ENCODE peak calls at places on chromosomes 1 and 21, in nine cellular contexts. H is NCI-H1436; N is GM23248; D is GM13977; E is mesenteric fat pad; Y is stimulated activated CD8-positive, alpha-beta memory T cell treated with anti-CD3 and anti-CD28 coated beads, Interleukin-4, amount 100 ng/mL, for 48 hours; Z is KBM-7; R is progenitor cell of endocrine pancreas; B is naive B cell. J is an unnamed sample.

GRCh38 chr1:109632671-109633346 is 13.2 kb downstream of the AMPD2 start:
- DNase-seq in H (peak), N (no peak), D (no peak), E (no peak), Y (peak), Z (no peak), R (no peak), B (no peak), J (no peak)

GRCh38 chr1:98046031-98046641 is 125.3 kb upstream of the DPYD start:
- DNase-seq in H (no peak), N (peak), D (no peak), E (no peak), Y (peak), Z (no peak), R (no peak), B (no peak), J (no peak)

GRCh38 chr1:156489166-156489934 is 11.2 kb downstream of the MEF2D start:
- DNase-seq in H (peak), N (peak), D (no peak), E (no peak), Y (peak), Z (peak), R (no peak), B (no peak), J (no peak)

GRCh38 chr1:203371288-203371687 is 20.4 kb upstream of the FMOD start:
- DNase-seq in H (no peak), N (no peak), D (no peak), E (no peak), Y (no peak), Z (no peak), R (no peak), B (no peak), J (no peak)

GRCh38 chr1:112395261-112395831 is 668 bp upstream of the CTTNBP2NL start:
- DNase-seq in H (no peak), N (no peak), D (no peak), E (no peak), Y (no peak), Z (no peak), R (no peak), B (no peak), J (no peak)

GRCh38 chr21:44932366-44933181 is 7.3 kb upstream of the SLX9 start:
- DNase-seq in H (no peak), N (peak), D (peak), E (no peak), Y (peak), Z (peak), R (no peak), B (peak), J (no peak)

GRCh38 chr1:230691615-230692014 is 22.3 kb downstream of the AGT start:
- DNase-seq in H (no peak), N (no peak), D (no peak), E (no peak), Y (no peak), Z (no peak), R (no peak), B (no peak), J (no peak)

GRCh38 chr1:108610073-108610472 is 50.2 kb downstream of the EEIG2 start:
- DNase-seq in H (peak), N (no peak), D (no peak), E (no peak), Y (no peak), Z (no peak), R (no peak), B (no peak), J (no peak)

GRCh38 chr1:40281852-40282251 is 23.8 kb downstream of the ZMPSTE24 start:
- DNase-seq in H (no peak), N (no peak), D (no peak), E (no peak), Y (no peak), Z (no peak), R (no peak), B (no peak), J (no peak)

GRCh38 chr1:41394405-41394804 is 33.2 kb downstream of the FOXO6 start:
- DNase-seq in H (no peak), N (no peak), D (no peak), E (no peak), Y (no peak), Z (no peak), R (no peak), B (no peak), J (no peak)

GRCh38 chr1:152153996-152154395 is 5.0 kb downstream of the RPTN start:
- DNase-seq in H (no peak), N (no peak), D (no peak), E (no peak), Y (no peak), Z (no peak), R (no peak), B (no peak), J (no peak)

GRCh38 chr21:15592271-15592860 is 137.4 kb upstream of the USP25 start:
- DNase-seq in H (peak), N (peak), D (peak), E (no peak), Y (no peak), Z (peak), R (no peak), B (peak), J (peak)

GRCh38 chr1:171081220-171081993 is 9.3 kb upstream of the FMO3 start:
- DNase-seq in H (peak), N (peak), D (peak), E (no peak), Y (no peak), Z (peak), R (no peak), B (no peak), J (no peak)

GRCh38 chr1:19375621-19376020 is 63.5 kb downstream of the SLC66A1 start:
- DNase-seq in H (no peak), N (no peak), D (no peak), E (no peak), Y (no peak), Z (no peak), R (no peak), B (no peak), J (no peak)

GRCh38 chr1:230355128-230355527 is 71.0 kb downstream of the PGBD5 start:
- DNase-seq in H (no peak), N (no peak), D (no peak), E (no peak), Y (no peak), Z (no peak), R (no peak), B (no peak), J (no peak)

GRCh38 chr1:65395887-65396612 is 24.4 kb upstream of the LEPR start:
- DNase-seq in H (no peak), N (peak), D (no peak), E (no peak), Y (no peak), Z (no peak), R (no peak), B (no peak), J (no peak)

GRCh38 chr1:68565923-68566322 is 69.0 kb upstream of the DEPDC1 start:
- DNase-seq in H (no peak), N (no peak), D (no peak), E (no peak), Y (no peak), Z (no peak), R (no peak), B (no peak), J (no peak)

GRCh38 chr21:44485254-44485793 is 30.0 kb downstream of the LRRC3 start:
- DNase-seq in H (no peak), N (no peak), D (no peak), E (no peak), Y (peak), Z (no peak), R (no peak), B (peak), J (peak)